ENCODE peak calls at places on chromosomes 13 and 19, in nine cellular contexts. A is tibial nerve; X is mesendoderm; R is heart right ventricle; N is heart left ventricle; Y is CD8-positive, alpha-beta memory T cell; T is neural progenitor cell; G is effector memory CD4-positive, alpha-beta T cell; S is PC-9. P is an unnamed sample. For H3K4me1, the result is how much of the 10 kb centered on the place peaks cover.

GRCh38 chr19:45687599-45687998 is 4.2 kb downstream of the SNRPD2 start:
- DNase-seq in T (no peak), A (no peak), X (no peak), G (no peak), R (no peak), Y (no peak), N (no peak), S (no peak), P (no peak)

GRCh38 chr19:3768015-3768747 is 3.8 kb downstream of the RAX2 start:
- DNase-seq in A (no peak), G (no peak), S (no peak), Y (no peak), N (no peak), R (no peak), T (no peak), X (no peak), P (no peak)

GRCh38 chr19:6710273-6711077 is 10.0 kb downstream of the C3 start:
- DNase-seq in S (no peak), A (no peak), R (no peak), G (no peak), T (peak), X (peak), Y (no peak), N (no peak), P (no peak)

GRCh38 chr19:28701491-28701890 is 511.5 kb downstream of the UQCRFS1 start:
- DNase-seq in N (no peak), S (no peak), T (no peak), A (no peak), R (no peak), Y (no peak), G (no peak), X (no peak), P (no peak)

GRCh38 chr13:107799001-107799400 is 416.3 kb downstream of the LIG4 start:
- DNase-seq in G (no peak), A (no peak), X (peak), N (no peak), T (no peak), R (no peak), S (no peak), Y (no peak), P (peak)

GRCh38 chr19:14375055-14375581 is 6.1 kb upstream of the ADGRE5 start:
- DNase-seq in G (peak), R (peak), S (no peak), A (no peak), X (no peak), T (no peak), Y (peak), N (peak), P (no peak)

GRCh38 chr19:41928754-41929535 is 696 bp upstream of the ERFL start:
- DNase-seq in A (no peak), T (peak), N (no peak), Y (no peak), S (no peak), R (no peak), X (no peak), G (no peak), P (no peak)

GRCh38 chr13:45142440-45143345 is 22.4 kb downstream of the GTF2F2 start:
- DNase-seq in Y (no peak), G (no peak), N (no peak), S (no peak), A (no peak), R (no peak), T (peak), X (no peak), P (peak)

GRCh38 chr13:60453490-60453889 is 56.5 kb downstream of the TDRD3 start:
- DNase-seq in X (peak), A (no peak), G (no peak), Y (no peak), N (no peak), R (no peak), S (no peak), T (peak), P (peak)

GRCh38 chr19:1690570-1691307 is 38.3 kb upstream of the TCF3 start:
- DNase-seq in Y (no peak), A (no peak), T (peak), R (no peak), X (peak), N (no peak), G (peak), S (peak), P (peak)

GRCh38 chr19:3982701-3983541 is 2.3 kb downstream of the EEF2 start:
- DNase-seq in Y (no peak), R (peak), T (no peak), A (no peak), X (peak), S (no peak), G (no peak), N (peak), P (no peak)

GRCh38 chr13:29465741-29466293 is 129.7 kb downstream of the SLC7A1 start:
- DNase-seq in R (peak), T (no peak), Y (no peak), X (peak), N (peak), S (peak), G (no peak), A (peak), P (no peak)

DNA sequence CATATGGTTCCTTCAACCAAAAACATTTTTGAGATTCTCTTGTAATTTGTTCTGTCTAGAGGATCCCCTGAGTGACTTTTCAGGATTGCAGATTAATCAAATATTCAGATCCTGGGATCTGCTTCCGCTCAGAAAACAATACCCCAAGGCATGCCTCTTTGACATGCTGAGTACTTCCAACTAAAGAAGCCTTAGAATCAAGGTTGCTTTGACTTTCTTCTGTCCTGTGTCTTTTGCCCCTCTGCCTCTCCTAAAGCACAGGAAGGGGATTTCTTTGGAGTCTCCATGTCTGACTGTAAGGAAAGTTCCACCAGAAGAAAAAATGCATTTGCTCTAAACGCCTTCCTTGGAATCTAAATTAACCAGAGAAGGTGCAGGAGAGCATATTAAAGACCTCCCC is 431.5 kb downstream of the FGF14 start:
- DNase-seq in A (no peak), R (no peak), S (no peak), G (no peak), Y (no peak), T (no peak), X (no peak), N (no peak), P (no peak)
- H3K4me1 ChIP-seq in A (under half), R (under half), S (under half), G (under half), Y (under half), T (under half), X (under half), N (under half), P (under half)

GRCh38 chr13:114286808-114287207 is 5.4 kb downstream of the UPF3A start:
- DNase-seq in R (no peak), N (no peak), T (no peak), A (no peak), S (no peak), G (no peak), Y (no peak), X (peak), P (no peak)
- H3K27ac ChIP-seq in R (no peak), N (no peak), T (no peak), A (no peak), S (no peak), G (no peak), Y (no peak), X (no peak), P (no peak)

DNA sequence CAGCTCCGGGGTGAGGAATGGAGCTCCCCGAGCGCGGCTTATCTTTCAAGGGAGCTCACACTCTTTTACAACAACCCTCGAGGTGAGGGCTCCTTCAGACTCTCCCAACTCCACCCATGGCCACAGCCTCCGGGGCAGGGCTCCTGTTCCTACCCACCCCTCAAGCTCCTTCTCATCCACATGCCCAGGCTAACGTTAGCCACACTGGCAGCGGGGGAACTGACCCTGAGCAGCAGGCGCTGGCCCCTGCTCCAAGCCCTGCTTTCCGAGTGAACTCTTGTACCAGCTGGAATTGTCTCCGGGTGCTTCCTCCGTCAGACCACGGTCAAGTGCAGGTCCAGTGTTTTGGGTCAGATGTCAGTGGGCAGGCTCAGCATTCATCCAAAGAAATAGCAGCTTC is 89.4 kb downstream of the ANKRD10 start:
- DNase-seq in Y (no peak), N (no peak), R (no peak), T (no peak), X (no peak), G (no peak), A (no peak), S (no peak), P (no peak)
- H3K4me3 ChIP-seq in Y (no peak), N (no peak), R (no peak), T (no peak), X (no peak), G (no peak), A (no peak), S (no peak), P (no peak)

DNA sequence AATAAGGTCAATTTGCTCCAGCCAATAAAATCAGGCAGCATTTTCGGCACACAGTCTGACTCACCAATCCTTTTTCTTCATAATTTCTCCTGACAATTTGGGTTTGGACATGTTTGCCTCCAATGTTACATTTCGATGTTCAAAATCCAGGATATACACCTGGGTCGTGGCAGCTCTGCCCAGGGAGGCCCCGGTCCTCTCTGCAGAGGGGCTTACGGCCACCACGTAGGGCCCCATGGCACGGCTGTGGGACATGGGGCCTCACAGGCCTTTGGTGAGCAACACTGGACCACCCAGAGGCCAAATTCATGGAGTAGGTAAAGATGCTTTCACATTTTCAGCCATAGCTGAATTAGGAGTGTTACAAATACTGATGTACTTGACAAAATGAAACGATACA is 25.4 kb downstream of the IRS2 start:
- DNase-seq in N (no peak), T (no peak), X (no peak), Y (no peak), S (no peak), G (no peak), R (no peak), A (no peak), P (no peak)
- H3K4me1 ChIP-seq in N (under half), T (under half), X (under half), Y (under half), S (under half), G (under half), R (under half), A (under half), P (half or more)

DNA sequence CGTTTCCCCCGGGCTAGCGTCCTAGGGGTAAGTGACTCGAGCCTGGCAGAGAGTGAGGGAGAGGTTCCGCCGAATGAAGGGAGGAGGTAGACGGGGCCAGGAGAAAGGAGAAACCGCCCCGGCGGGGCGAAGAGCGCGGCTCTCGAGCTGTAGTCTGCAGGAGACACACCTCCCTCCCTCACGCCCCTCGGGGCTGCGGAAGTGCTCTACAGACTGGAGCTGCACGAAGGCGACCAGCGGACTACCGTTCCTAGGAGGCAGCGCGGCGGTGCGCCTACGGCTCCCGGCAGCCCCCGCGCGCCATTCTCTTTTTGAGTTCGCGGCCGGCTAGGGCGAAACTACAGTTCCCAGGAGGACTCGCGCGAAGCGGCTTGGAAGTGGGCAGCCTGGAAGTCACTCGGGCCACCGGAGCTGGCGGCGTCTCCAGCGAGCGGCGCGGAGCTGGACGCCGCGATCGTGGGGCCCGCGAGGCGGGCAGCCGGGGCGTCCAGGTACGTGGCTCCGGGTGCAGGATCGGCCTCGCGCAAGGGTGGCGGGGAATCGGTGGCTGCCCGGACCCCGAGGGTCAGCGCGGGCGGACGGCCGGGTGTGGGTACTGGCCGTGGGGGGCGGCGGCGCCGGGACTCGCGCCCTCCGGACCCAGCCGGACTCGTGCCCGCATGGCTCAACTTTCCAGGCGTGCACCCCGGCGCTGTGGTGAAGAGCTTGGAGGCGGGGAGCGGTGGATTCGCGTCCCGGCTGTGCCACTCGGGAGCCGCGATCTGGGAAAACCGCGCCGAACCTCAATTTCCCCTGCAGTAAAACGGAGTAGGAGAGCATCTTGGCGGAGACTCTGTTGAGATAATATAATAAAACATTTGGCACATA is at the start of gene SIPA1L3:
- DNase-seq in Y (peak), R (peak), T (peak), N (peak), S (peak), X (peak), A (peak), G (peak), P (peak)
- H3K27ac ChIP-seq in Y (peak), R (peak), T (peak), N (peak), S (peak), X (peak), A (no peak), G (peak), P (peak)